ENCODE peak calls at places on chromosome 9, in nine cellular contexts. One of them, this sample, is unnamed.

GRCh38 chr9:118003240-118003639 is 299.0 kb downstream of the TLR4 start:
- DNase-seq in left colon: no peak
- DNase-seq in PC-3: no peak
- DNase-seq in tibial artery: no peak
- DNase-seq in HS-5: no peak
- DNase-seq in CD8-positive, alpha-beta memory T cell: no peak
- DNase-seq in NCI-H1436: no peak
- DNase-seq in iris pigment epithelial cell: no peak
- DNase-seq in T follicular helper cell: no peak
- DNase-seq in this sample: no peak

GRCh38 chr9:36284226-36284625 is 26.0 kb upstream of the GNE start:
- DNase-seq in NCI-H1436: no peak
- DNase-seq in T follicular helper cell: no peak
- DNase-seq in HS-5: no peak
- DNase-seq in left colon: no peak
- DNase-seq in tibial artery: no peak
- DNase-seq in iris pigment epithelial cell: no peak
- DNase-seq in CD8-positive, alpha-beta memory T cell: no peak
- DNase-seq in PC-3: peak
- DNase-seq in this sample: no peak

GRCh38 chr9:31034311-31034710 is 1350.1 kb upstream of the ACO1 start:
- DNase-seq in CD8-positive, alpha-beta memory T cell: no peak
- DNase-seq in NCI-H1436: no peak
- DNase-seq in tibial artery: no peak
- DNase-seq in left colon: no peak
- DNase-seq in T follicular helper cell: no peak
- DNase-seq in iris pigment epithelial cell: peak
- DNase-seq in PC-3: no peak
- DNase-seq in HS-5: no peak
- DNase-seq in this sample: no peak

GRCh38 chr9:121023064-121023463 is 27.0 kb downstream of the C5 start:
- DNase-seq in left colon: no peak
- DNase-seq in HS-5: no peak
- DNase-seq in NCI-H1436: no peak
- DNase-seq in iris pigment epithelial cell: peak
- DNase-seq in PC-3: no peak
- DNase-seq in tibial artery: no peak
- DNase-seq in T follicular helper cell: no peak
- DNase-seq in CD8-positive, alpha-beta memory T cell: no peak
- DNase-seq in this sample: no peak

GRCh38 chr9:128027166-128027539 is 40.0 kb downstream of the NAIF1 start:
- DNase-seq in iris pigment epithelial cell: peak
- DNase-seq in T follicular helper cell: no peak
- DNase-seq in NCI-H1436: no peak
- DNase-seq in tibial artery: no peak
- DNase-seq in left colon: no peak
- DNase-seq in HS-5: no peak
- DNase-seq in PC-3: no peak
- DNase-seq in CD8-positive, alpha-beta memory T cell: peak
- DNase-seq in this sample: no peak

GRCh38 chr9:115144706-115145105 is 26.7 kb upstream of the TNC start:
- DNase-seq in T follicular helper cell: no peak
- DNase-seq in iris pigment epithelial cell: no peak
- DNase-seq in tibial artery: peak
- DNase-seq in left colon: no peak
- DNase-seq in HS-5: no peak
- DNase-seq in NCI-H1436: no peak
- DNase-seq in CD8-positive, alpha-beta memory T cell: no peak
- DNase-seq in PC-3: no peak
- DNase-seq in this sample: no peak

GRCh38 chr9:18543406-18543965 is 69.5 kb downstream of the ADAMTSL1 start:
- DNase-seq in left colon: no peak
- DNase-seq in NCI-H1436: no peak
- DNase-seq in CD8-positive, alpha-beta memory T cell: no peak
- DNase-seq in iris pigment epithelial cell: peak
- DNase-seq in T follicular helper cell: no peak
- DNase-seq in tibial artery: no peak
- DNase-seq in HS-5: peak
- DNase-seq in PC-3: peak
- DNase-seq in this sample: no peak

GRCh38 chr9:2307480-2307879 is 292.3 kb downstream of the SMARCA2 start:
- DNase-seq in T follicular helper cell: no peak
- DNase-seq in NCI-H1436: no peak
- DNase-seq in HS-5: peak
- DNase-seq in CD8-positive, alpha-beta memory T cell: no peak
- DNase-seq in iris pigment epithelial cell: peak
- DNase-seq in tibial artery: no peak
- DNase-seq in PC-3: no peak
- DNase-seq in left colon: no peak
- DNase-seq in this sample: no peak

GRCh38 chr9:70389642-70390266 is 24.7 kb downstream of the KLF9 start:
- DNase-seq in tibial artery: no peak
- DNase-seq in iris pigment epithelial cell: peak
- DNase-seq in CD8-positive, alpha-beta memory T cell: no peak
- DNase-seq in HS-5: no peak
- DNase-seq in left colon: no peak
- DNase-seq in NCI-H1436: no peak
- DNase-seq in PC-3: peak
- DNase-seq in T follicular helper cell: no peak
- DNase-seq in this sample: no peak

GRCh38 chr9:70566066-70566465 is 151.6 kb upstream of the KLF9 start:
- DNase-seq in T follicular helper cell: no peak
- DNase-seq in iris pigment epithelial cell: no peak
- DNase-seq in tibial artery: no peak
- DNase-seq in CD8-positive, alpha-beta memory T cell: no peak
- DNase-seq in HS-5: no peak
- DNase-seq in NCI-H1436: no peak
- DNase-seq in PC-3: no peak
- DNase-seq in left colon: no peak
- DNase-seq in this sample: no peak

GRCh38 chr9:4306066-4306787 is 6.4 kb upstream of the GLIS3 start:
- DNase-seq in T follicular helper cell: no peak
- DNase-seq in iris pigment epithelial cell: peak
- DNase-seq in PC-3: no peak
- DNase-seq in tibial artery: no peak
- DNase-seq in CD8-positive, alpha-beta memory T cell: no peak
- DNase-seq in HS-5: no peak
- DNase-seq in NCI-H1436: no peak
- DNase-seq in left colon: no peak
- DNase-seq in this sample: no peak

GRCh38 chr9:78348848-78349247 is 51.9 kb downstream of the PSAT1 start:
- DNase-seq in PC-3: no peak
- DNase-seq in left colon: no peak
- DNase-seq in tibial artery: no peak
- DNase-seq in CD8-positive, alpha-beta memory T cell: no peak
- DNase-seq in NCI-H1436: no peak
- DNase-seq in iris pigment epithelial cell: no peak
- DNase-seq in HS-5: no peak
- DNase-seq in T follicular helper cell: no peak
- DNase-seq in this sample: no peak

This sample was measured in prostate gland.